ENCODE peak calls at places on chromosomes 11 and 22, in five cellular contexts. E is HCT116, Z is H1, A is T47D, T is K562. M is an unnamed sample.

GRCh38 chr11:70490208-70490607 is 91.9 kb downstream of the CTTN start:
- DNase-seq in E (no peak), T (no peak), Z (no peak), A (no peak), M (no peak)

GRCh38 chr22:30399718-30400117 is 2.9 kb downstream of the SEC14L2 start:
- DNase-seq in E (no peak), A (no peak), Z (no peak), T (no peak), M (no peak)

GRCh38 chr22:47691152-47691895 is 928.9 kb downstream of the TBC1D22A start:
- DNase-seq in E (no peak), T (no peak), A (no peak), Z (peak; percentile 22), M (no peak)

GRCh38 chr11:73538381-73538872 is 59.5 kb downstream of the FAM168A start:
- DNase-seq in T (no peak), A (no peak), Z (no peak), E (no peak), M (no peak)

GRCh38 chr11:110148775-110149744 is 55.9 kb downstream of the ZC3H12C start:
- DNase-seq in E (peak; percentile 56), Z (no peak), A (no peak), T (peak; percentile 14), M (no peak)

GRCh38 chr11:100684101-100685065 is 2.7 kb upstream of the ARHGAP42 start:
- DNase-seq in T (no peak), A (no peak), Z (no peak), E (peak; percentile 12), M (peak; percentile 21)

GRCh38 chr11:45560153-45560934 is 105.1 kb downstream of the CHST1 start:
- DNase-seq in A (no peak), T (no peak), Z (no peak), E (no peak), M (no peak)

GRCh38 chr22:32676196-32676595 is 125.3 kb upstream of the TIMP3 start:
- DNase-seq in E (no peak), T (no peak), Z (no peak), A (no peak), M (no peak)

GRCh38 chr22:42077486-42078125 is 1.9 kb upstream of the SMDT1 start:
- DNase-seq in E (no peak), T (no peak), Z (no peak), A (no peak), M (no peak)

GRCh38 chr11:122330466-122330865 is 214.5 kb upstream of the BLID start:
- DNase-seq in A (no peak), T (no peak), E (no peak), Z (no peak), M (no peak)

GRCh38 chr11:120130176-120130980 is 7.5 kb downstream of the TRIM29 start:
- DNase-seq in T (no peak), Z (no peak), A (no peak), E (no peak), M (no peak)

GRCh38 chr11:65593518-65594414 is 1.8 kb downstream of the KCNK7 start:
- DNase-seq in Z (no peak), E (no peak), A (peak; percentile 88), T (peak; percentile 48), M (no peak)

GRCh38 chr11:13826505-13827278 is 135.8 kb upstream of the SPON1 start:
- DNase-seq in A (no peak), E (no peak), T (peak; percentile 13), Z (no peak), M (no peak)

GRCh38 chr11:117931971-117932370 is 2.8 kb upstream of the TMPRSS13 start:
- DNase-seq in E (no peak), A (no peak), T (no peak), Z (no peak), M (no peak)

GRCh38 chr11:43830928-43831440 is 49.6 kb upstream of the ALKBH3 start:
- DNase-seq in Z (no peak), T (no peak), E (peak; percentile 98), A (no peak), M (peak; percentile 82)

DNA sequence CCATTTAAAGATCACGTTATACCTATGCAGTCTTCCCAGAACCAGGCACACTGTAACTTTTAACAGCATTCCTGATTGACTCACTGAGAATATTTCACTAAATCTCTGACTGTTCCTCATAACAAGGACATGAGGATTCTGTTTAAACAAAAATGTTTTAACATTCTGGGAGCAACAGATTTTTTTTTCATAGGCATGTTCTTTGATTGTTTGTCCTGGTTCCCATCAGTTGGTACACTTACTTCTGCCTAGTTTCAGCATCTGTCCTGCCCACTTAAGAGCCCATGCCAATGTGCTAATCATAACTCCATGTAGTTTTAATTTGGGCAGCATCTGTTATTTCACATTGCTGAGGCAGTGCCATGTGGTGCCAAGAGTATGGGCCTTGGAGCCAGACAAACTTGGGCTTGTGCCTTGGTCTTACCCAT is 138.5 kb upstream of the CTSC start:
- DNase-seq in E (no peak), T (no peak), Z (no peak), A (no peak), M (no peak)
- TF ChIP-seq JUND in E (no peak), T (no peak), Z (no peak), A (no peak), M (no peak)

DNA sequence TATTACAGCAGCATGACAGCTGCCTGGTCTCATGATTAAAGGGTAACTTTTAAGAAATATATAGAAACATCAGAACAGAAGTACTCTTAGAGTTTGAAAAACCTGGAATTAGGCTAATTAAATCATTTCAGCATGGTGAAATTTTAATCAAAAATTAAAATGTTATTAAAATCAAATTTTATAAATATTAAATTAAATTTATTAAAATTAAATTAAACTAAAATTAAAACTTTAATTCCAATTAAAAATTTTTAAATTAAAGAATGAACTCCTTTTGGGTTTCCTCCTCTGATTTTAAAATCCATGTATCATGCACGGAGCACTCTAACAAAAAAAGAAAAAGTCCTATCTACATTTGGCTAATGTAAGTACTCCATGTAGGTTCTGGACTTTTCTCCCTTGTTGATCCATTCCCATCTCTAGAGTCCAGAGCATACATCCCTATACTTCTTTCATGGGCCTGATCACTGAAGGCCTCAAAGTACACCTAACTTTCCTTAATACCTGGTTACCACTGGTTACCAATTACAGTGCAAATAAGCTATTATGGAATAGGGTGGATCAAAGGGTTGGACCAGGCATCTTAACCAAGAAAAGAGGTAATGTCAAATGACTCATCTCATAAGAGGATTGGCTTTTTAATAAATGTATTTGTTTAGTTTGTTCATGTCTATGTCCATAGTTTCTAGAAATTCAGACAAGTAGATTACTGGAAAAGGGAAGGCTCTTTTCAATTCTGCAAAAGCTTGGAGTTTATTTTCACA is 48.4 kb upstream of the MUC15 start:
- DNase-seq in T (no peak), Z (no peak), A (no peak), E (no peak), M (no peak)
- TF ChIP-seq JUND in T (no peak), Z (no peak), A (no peak), E (no peak), M (no peak)

GRCh38 chr11:77080643-77081210 is 14.0 kb downstream of the CAPN5 start:
- DNase-seq in E (no peak), A (no peak), T (no peak), Z (no peak), M (no peak)
- TF ChIP-seq JUND in E (no peak), A (no peak), T (no peak), Z (no peak), M (no peak)

GRCh38 chr22:20130739-20131592 is 638 bp upstream of the ZDHHC8 start:
- DNase-seq in Z (peak; percentile 82), A (no peak), T (peak; percentile 99), E (peak; percentile 24), M (peak; percentile 28)

GRCh38 chr22:20132686-20133246 is 1.2 kb downstream of the ZDHHC8 start:
- DNase-seq in Z (no peak), E (no peak), T (no peak), A (no peak), M (no peak)

GRCh38 chr22:20130319-20130718 is 1.3 kb upstream of the ZDHHC8 start:
- DNase-seq in T (no peak), A (no peak), E (no peak), Z (no peak), M (no peak)

GRCh38 chr22:20131856-20132685 is 467 bp downstream of the ZDHHC8 start:
- DNase-seq in Z (no peak), E (no peak), A (no peak), T (peak; percentile 86), M (no peak)

DNA sequence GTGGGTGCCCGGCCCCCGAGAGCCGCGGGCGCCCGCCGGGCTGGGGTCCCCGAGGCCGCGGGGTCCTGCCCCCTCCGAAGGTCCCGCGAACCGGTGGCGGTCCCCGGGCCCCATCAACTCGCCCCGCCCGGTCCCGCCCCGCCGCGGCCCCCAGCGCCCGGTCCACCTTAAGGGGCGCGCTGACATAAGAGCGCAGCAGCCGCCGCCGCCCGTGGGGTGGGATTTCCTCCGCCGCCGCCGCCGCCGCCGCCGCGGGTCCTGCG is at the start of gene ZDHHC8:
- DNase-seq in A (no peak), E (no peak), T (peak; percentile 96), Z (no peak), M (no peak)
- TF ChIP-seq JUND in A (no peak), E (no peak), T (no peak), Z (no peak), M (no peak)

DNA sequence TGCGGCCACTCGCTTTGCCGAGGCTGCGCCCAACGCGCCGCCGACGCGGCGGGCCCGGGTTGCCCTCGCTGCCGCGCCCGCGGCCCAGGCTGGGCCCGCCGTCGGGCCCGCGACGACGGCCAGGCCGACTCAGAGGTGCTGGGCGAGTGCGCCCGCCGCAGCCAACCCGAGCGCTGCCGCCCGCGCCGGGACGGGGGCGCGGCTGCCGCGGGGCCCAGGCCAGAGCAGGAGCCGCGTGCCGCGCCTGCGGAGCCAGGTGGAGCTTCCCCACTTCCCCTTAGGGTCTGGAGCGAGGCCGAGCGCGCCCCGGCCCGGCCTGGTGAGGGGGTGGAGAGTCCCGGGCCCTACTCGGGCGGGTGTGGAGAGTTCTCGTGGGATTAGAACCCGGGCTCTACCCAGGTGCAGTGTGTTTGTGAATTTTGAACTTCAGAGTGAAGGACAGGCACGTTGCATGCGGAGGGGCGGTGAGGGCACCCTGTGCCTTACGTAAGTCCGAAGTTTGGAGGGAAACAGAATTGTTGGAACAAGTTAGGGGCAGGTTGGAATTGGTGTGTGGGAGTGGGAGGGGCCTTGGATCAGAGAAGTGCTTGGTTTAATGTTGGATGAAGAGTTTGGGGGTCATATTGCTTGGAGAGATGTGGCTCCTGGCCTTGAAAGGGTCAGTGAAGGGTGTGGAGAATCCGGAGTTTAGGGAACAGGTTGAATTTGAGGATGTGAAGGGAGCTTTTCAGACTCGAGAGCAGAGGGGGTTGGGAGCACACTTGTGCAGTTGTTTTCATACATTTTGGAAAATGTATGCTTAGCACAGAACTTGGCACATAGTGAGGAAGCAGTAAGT is 697 bp downstream of the RNF169 start:
- DNase-seq in A (peak; percentile 69), T (peak; percentile 82), Z (peak; percentile 73), E (peak; percentile 19), M (peak; percentile 73)
- TF ChIP-seq JUND in A (no peak), T (no peak), Z (no peak), E (no peak), M (no peak)

DNA sequence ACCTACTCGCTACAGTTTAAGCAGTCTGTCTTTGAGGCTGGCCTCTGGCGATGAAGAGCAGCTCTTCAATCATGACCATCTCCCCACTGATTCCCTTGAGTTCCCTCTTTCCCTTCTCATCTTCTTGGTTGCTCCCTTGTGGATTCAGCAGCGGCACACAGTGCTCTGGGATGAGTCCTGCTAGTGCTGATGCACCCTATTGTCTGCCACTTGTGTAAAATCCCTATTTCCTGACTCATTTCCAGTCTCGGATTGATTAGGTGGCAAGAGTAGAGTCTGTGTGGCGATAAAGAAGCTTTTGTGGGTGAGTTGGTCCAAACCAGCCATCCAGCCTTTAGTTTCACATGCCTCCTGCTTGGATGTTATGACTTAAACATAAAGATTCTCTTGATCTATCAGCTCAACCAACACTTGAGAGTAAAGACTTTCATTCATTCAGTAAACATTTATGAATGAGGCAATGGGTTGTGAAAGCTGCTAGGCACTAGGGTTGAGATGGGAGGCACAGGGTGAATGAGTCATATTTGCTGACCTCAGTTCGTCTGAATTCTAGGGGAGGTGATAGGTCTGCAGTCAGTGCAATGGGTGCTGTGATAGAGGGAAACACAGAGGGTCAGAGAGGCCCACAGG is 219.4 kb upstream of the RAG2 start:
- DNase-seq in E (no peak), T (no peak), A (no peak), Z (no peak), M (no peak)
- TF ChIP-seq JUND in E (no peak), T (no peak), A (no peak), Z (no peak), M (no peak)

M was measured in HepG2.